ENCODE peak calls at places on chromosomes 7 and 10, in seven cellular contexts. One of them, this sample, is unnamed.

GRCh38 chr10:51900180-51900579 is 200.8 kb upstream of the CSTF2T start:
- DNase-seq in PC-3: no peak
- DNase-seq in H9: no peak
- DNase-seq in fibroblast of lung: no peak
- DNase-seq in IMR-90: no peak
- DNase-seq in astrocyte: no peak
- DNase-seq in mammary epithelial cell: no peak
- DNase-seq in this sample: no peak

GRCh38 chr7:127713758-127714157 is 61.8 kb downstream of the SND1 start:
- DNase-seq in mammary epithelial cell: no peak
- DNase-seq in PC-3: no peak
- DNase-seq in astrocyte: no peak
- DNase-seq in H9: no peak
- DNase-seq in IMR-90: no peak
- DNase-seq in fibroblast of lung: no peak
- DNase-seq in this sample: no peak

GRCh38 chr10:26534384-26534783 is 96.2 kb downstream of the APBB1IP start:
- DNase-seq in H9: peak; percentile 83
- DNase-seq in astrocyte: no peak
- DNase-seq in fibroblast of lung: no peak
- DNase-seq in mammary epithelial cell: no peak
- DNase-seq in IMR-90: no peak
- DNase-seq in PC-3: no peak
- DNase-seq in this sample: peak; percentile 8

GRCh38 chr7:132755538-132756481 is 179.5 kb upstream of the PLXNA4 start:
- DNase-seq in astrocyte: no peak
- DNase-seq in IMR-90: no peak
- DNase-seq in PC-3: no peak
- DNase-seq in mammary epithelial cell: peak; percentile 7
- DNase-seq in fibroblast of lung: no peak
- DNase-seq in H9: no peak
- DNase-seq in this sample: peak; percentile 25

GRCh38 chr10:12214763-12215218 is 18.8 kb downstream of the CDC123 start:
- DNase-seq in fibroblast of lung: peak; percentile 71
- DNase-seq in PC-3: peak; percentile 28
- DNase-seq in astrocyte: no peak
- DNase-seq in H9: no peak
- DNase-seq in mammary epithelial cell: peak; percentile 13
- DNase-seq in IMR-90: peak; percentile 64
- DNase-seq in this sample: peak; percentile 81

GRCh38 chr7:151114151-151115090 is 28.1 kb downstream of the AGAP3 start:
- DNase-seq in PC-3: peak; percentile 43
- DNase-seq in H9: peak; percentile 58
- DNase-seq in fibroblast of lung: peak; percentile 12
- DNase-seq in astrocyte: no peak
- DNase-seq in IMR-90: no peak
- DNase-seq in mammary epithelial cell: peak; percentile 80
- DNase-seq in this sample: peak; percentile 63

GRCh38 chr7:15567652-15568051 is 5.8 kb upstream of the AGMO start:
- DNase-seq in astrocyte: no peak
- DNase-seq in H9: no peak
- DNase-seq in mammary epithelial cell: no peak
- DNase-seq in PC-3: no peak
- DNase-seq in IMR-90: no peak
- DNase-seq in fibroblast of lung: no peak
- DNase-seq in this sample: no peak

GRCh38 chr10:132469197-132469942 is 68.2 kb upstream of the INPP5A start:
- DNase-seq in PC-3: no peak
- DNase-seq in H9: no peak
- DNase-seq in fibroblast of lung: no peak
- DNase-seq in mammary epithelial cell: no peak
- DNase-seq in astrocyte: no peak
- DNase-seq in IMR-90: no peak
- DNase-seq in this sample: no peak

GRCh38 chr10:104256335-104257080 is 1.8 kb downstream of the GSTO1 start:
- DNase-seq in mammary epithelial cell: peak; percentile 40
- DNase-seq in fibroblast of lung: peak; percentile 22
- DNase-seq in astrocyte: no peak
- DNase-seq in H9: no peak
- DNase-seq in IMR-90: no peak
- DNase-seq in PC-3: peak; percentile 11
- DNase-seq in this sample: peak; percentile 34

GRCh38 chr7:124764071-124764846 is 1.3 kb downstream of the GPR37 start:
- DNase-seq in H9: no peak
- DNase-seq in IMR-90: peak; percentile 6
- DNase-seq in fibroblast of lung: peak; percentile 12
- DNase-seq in astrocyte: no peak
- DNase-seq in mammary epithelial cell: no peak
- DNase-seq in PC-3: peak; percentile 14
- DNase-seq in this sample: no peak

GRCh38 chr10:70757856-70758255 is 27.3 kb downstream of the TBATA start:
- DNase-seq in fibroblast of lung: no peak
- DNase-seq in astrocyte: no peak
- DNase-seq in PC-3: no peak
- DNase-seq in IMR-90: no peak
- DNase-seq in mammary epithelial cell: no peak
- DNase-seq in H9: no peak
- DNase-seq in this sample: no peak

GRCh38 chr7:137508437-137509175 is 165.1 kb upstream of the PTN start:
- DNase-seq in fibroblast of lung: peak; percentile 45
- DNase-seq in H9: no peak
- DNase-seq in astrocyte: peak; percentile 95
- DNase-seq in PC-3: peak; percentile 65
- DNase-seq in mammary epithelial cell: peak; percentile 62
- DNase-seq in IMR-90: peak; percentile 90
- DNase-seq in this sample: peak; percentile 77

GRCh38 chr7:6621195-6622128 is 6.1 kb downstream of the ZNF853 start:
- DNase-seq in IMR-90: no peak
- DNase-seq in PC-3: no peak
- DNase-seq in H9: no peak
- DNase-seq in fibroblast of lung: no peak
- DNase-seq in mammary epithelial cell: no peak
- DNase-seq in astrocyte: no peak
- DNase-seq in this sample: no peak

GRCh38 chr7:107168233-107169119 is at the start of gene HBP1:
- DNase-seq in mammary epithelial cell: peak; percentile 100
- DNase-seq in PC-3: peak; percentile 99
- DNase-seq in astrocyte: peak; percentile 100
- DNase-seq in H9: peak; percentile 100
- DNase-seq in IMR-90: peak; percentile 100
- DNase-seq in fibroblast of lung: peak; percentile 100
- DNase-seq in this sample: peak; percentile 100

GRCh38 chr10:104029528-104029875 is 56.2 kb downstream of the COL17A1 start:
- DNase-seq in mammary epithelial cell: no peak
- DNase-seq in H9: no peak
- DNase-seq in IMR-90: peak; percentile 63
- DNase-seq in fibroblast of lung: peak; percentile 56
- DNase-seq in astrocyte: no peak
- DNase-seq in PC-3: no peak
- DNase-seq in this sample: peak; percentile 87

GRCh38 chr10:101668566-101668965 is 26.4 kb downstream of the FBXW4 start:
- DNase-seq in mammary epithelial cell: no peak
- DNase-seq in IMR-90: no peak
- DNase-seq in PC-3: no peak
- DNase-seq in fibroblast of lung: no peak
- DNase-seq in astrocyte: no peak
- DNase-seq in H9: no peak
- DNase-seq in this sample: no peak

GRCh38 chr10:101749033-101749432 is 26.9 kb downstream of the FGF8 start:
- DNase-seq in IMR-90: no peak
- DNase-seq in H9: peak; percentile 81
- DNase-seq in fibroblast of lung: no peak
- DNase-seq in PC-3: no peak
- DNase-seq in astrocyte: no peak
- DNase-seq in mammary epithelial cell: no peak
- DNase-seq in this sample: no peak

GRCh38 chr10:88120075-88120474 is 256.6 kb downstream of the PTEN start:
- DNase-seq in H9: no peak
- DNase-seq in fibroblast of lung: no peak
- DNase-seq in IMR-90: no peak
- DNase-seq in mammary epithelial cell: no peak
- DNase-seq in astrocyte: no peak
- DNase-seq in PC-3: no peak
- DNase-seq in this sample: no peak

GRCh38 chr10:122476034-122476695 is 14.8 kb downstream of the HTRA1 start:
- DNase-seq in IMR-90: no peak
- DNase-seq in astrocyte: no peak
- DNase-seq in fibroblast of lung: no peak
- DNase-seq in H9: peak; percentile 60
- DNase-seq in mammary epithelial cell: peak; percentile 77
- DNase-seq in PC-3: no peak
- DNase-seq in this sample: peak; percentile 34

GRCh38 chr7:98826400-98826799 is 43.4 kb downstream of the TMEM130 start:
- DNase-seq in fibroblast of lung: no peak
- DNase-seq in PC-3: no peak
- DNase-seq in IMR-90: no peak
- DNase-seq in astrocyte: no peak
- DNase-seq in H9: no peak
- DNase-seq in mammary epithelial cell: peak; percentile 40
- DNase-seq in this sample: no peak
- H2AFZ ChIP-seq in fibroblast of lung: no peak overlapping the region
- H2AFZ ChIP-seq in PC-3: no peak overlapping the region
- H2AFZ ChIP-seq in IMR-90: peak overlapping the region; percentile 21
- H2AFZ ChIP-seq in astrocyte: no peak overlapping the region
- H2AFZ ChIP-seq in H9: no peak overlapping the region
- H2AFZ ChIP-seq in mammary epithelial cell: peak overlapping the region; percentile 63
- H2AFZ ChIP-seq in this sample: no peak overlapping the region

GRCh38 chr10:6737758-6738463 is 157.8 kb upstream of the PRKCQ start:
- DNase-seq in IMR-90: peak; percentile 77
- DNase-seq in fibroblast of lung: peak; percentile 74
- DNase-seq in PC-3: peak; percentile 27
- DNase-seq in astrocyte: peak; percentile 40
- DNase-seq in H9: no peak
- DNase-seq in mammary epithelial cell: peak; percentile 74
- DNase-seq in this sample: peak; percentile 68

GRCh38 chr10:6741561-6741960 is 161.5 kb upstream of the PRKCQ start:
- DNase-seq in PC-3: no peak
- DNase-seq in mammary epithelial cell: no peak
- DNase-seq in IMR-90: peak; percentile 86
- DNase-seq in astrocyte: no peak
- DNase-seq in fibroblast of lung: peak; percentile 94
- DNase-seq in H9: no peak
- DNase-seq in this sample: peak; percentile 31

GRCh38 chr10:6737080-6737641 is 157.1 kb upstream of the PRKCQ start:
- DNase-seq in H9: peak; percentile 68
- DNase-seq in astrocyte: peak; percentile 66
- DNase-seq in mammary epithelial cell: peak; percentile 83
- DNase-seq in fibroblast of lung: peak; percentile 60
- DNase-seq in PC-3: peak; percentile 67
- DNase-seq in IMR-90: peak; percentile 62
- DNase-seq in this sample: peak; percentile 71

GRCh38 chr10:6739530-6740174 is 159.6 kb upstream of the PRKCQ start:
- DNase-seq in IMR-90: no peak
- DNase-seq in fibroblast of lung: no peak
- DNase-seq in H9: no peak
- DNase-seq in PC-3: no peak
- DNase-seq in astrocyte: no peak
- DNase-seq in mammary epithelial cell: peak; percentile 69
- DNase-seq in this sample: no peak

DNA sequence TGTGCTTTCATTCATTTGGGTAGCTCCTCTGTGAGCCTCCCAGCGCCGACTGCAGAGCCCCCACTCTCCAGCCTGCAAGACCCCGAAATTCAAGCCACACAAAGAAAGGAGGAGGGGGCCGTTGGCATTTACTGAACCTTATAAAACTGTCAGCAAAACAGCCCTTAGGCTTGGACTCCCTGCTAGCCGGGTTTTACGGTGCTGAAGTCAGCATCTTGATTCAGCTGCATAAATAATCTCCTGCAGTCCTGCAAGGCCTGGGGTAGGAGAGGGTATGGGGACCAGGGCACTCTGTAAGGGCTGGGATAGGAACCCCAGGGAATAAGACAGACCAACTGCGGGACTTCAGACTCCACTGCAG is 158.4 kb upstream of the PRKCQ start:
- DNase-seq in astrocyte: no peak
- DNase-seq in mammary epithelial cell: no peak
- DNase-seq in H9: no peak
- DNase-seq in IMR-90: peak; percentile 33
- DNase-seq in fibroblast of lung: peak; percentile 31
- DNase-seq in PC-3: no peak
- DNase-seq in this sample: no peak
- H3K4me2 ChIP-seq in astrocyte: peak overlapping the region; percentile 72
- H3K4me2 ChIP-seq in mammary epithelial cell: peak overlapping the region; percentile 94
- H3K4me2 ChIP-seq in H9: peak overlapping the region; percentile 13
- H3K4me2 ChIP-seq in IMR-90: peak overlapping the region; percentile 77
- H3K4me2 ChIP-seq in fibroblast of lung: peak overlapping the region; percentile 68
- H3K4me2 ChIP-seq in PC-3: peak overlapping the region; percentile 87
- H3K4me2 ChIP-seq in this sample: peak overlapping the region; percentile 74

GRCh38 chr10:124383496-124383895 is 35.2 kb downstream of the OAT start:
- DNase-seq in fibroblast of lung: no peak
- DNase-seq in astrocyte: no peak
- DNase-seq in H9: no peak
- DNase-seq in PC-3: no peak
- DNase-seq in mammary epithelial cell: no peak
- DNase-seq in IMR-90: no peak
- DNase-seq in this sample: no peak

GRCh38 chr10:124384142-124384541 is 34.6 kb downstream of the OAT start:
- DNase-seq in PC-3: no peak
- DNase-seq in mammary epithelial cell: no peak
- DNase-seq in H9: no peak
- DNase-seq in fibroblast of lung: no peak
- DNase-seq in astrocyte: no peak
- DNase-seq in IMR-90: no peak
- DNase-seq in this sample: no peak

GRCh38 chr10:124386186-124387077 is 32.3 kb downstream of the OAT start:
- DNase-seq in mammary epithelial cell: no peak
- DNase-seq in H9: peak; percentile 76
- DNase-seq in PC-3: no peak
- DNase-seq in IMR-90: no peak
- DNase-seq in astrocyte: no peak
- DNase-seq in fibroblast of lung: no peak
- DNase-seq in this sample: no peak

GRCh38 chr10:124385627-124386185 is 33.0 kb downstream of the OAT start:
- DNase-seq in IMR-90: no peak
- DNase-seq in H9: no peak
- DNase-seq in fibroblast of lung: no peak
- DNase-seq in astrocyte: no peak
- DNase-seq in PC-3: no peak
- DNase-seq in mammary epithelial cell: no peak
- DNase-seq in this sample: no peak

GRCh38 chr10:124384591-124385190 is 34.0 kb downstream of the OAT start:
- DNase-seq in IMR-90: no peak
- DNase-seq in H9: no peak
- DNase-seq in fibroblast of lung: no peak
- DNase-seq in astrocyte: no peak
- DNase-seq in PC-3: no peak
- DNase-seq in mammary epithelial cell: no peak
- DNase-seq in this sample: no peak
- H2AFZ ChIP-seq in IMR-90: no peak overlapping the region
- H2AFZ ChIP-seq in H9: no peak overlapping the region
- H2AFZ ChIP-seq in fibroblast of lung: no peak overlapping the region
- H2AFZ ChIP-seq in astrocyte: no peak overlapping the region
- H2AFZ ChIP-seq in PC-3: no peak overlapping the region
- H2AFZ ChIP-seq in mammary epithelial cell: no peak overlapping the region
- H2AFZ ChIP-seq in this sample: no peak overlapping the region

DNA sequence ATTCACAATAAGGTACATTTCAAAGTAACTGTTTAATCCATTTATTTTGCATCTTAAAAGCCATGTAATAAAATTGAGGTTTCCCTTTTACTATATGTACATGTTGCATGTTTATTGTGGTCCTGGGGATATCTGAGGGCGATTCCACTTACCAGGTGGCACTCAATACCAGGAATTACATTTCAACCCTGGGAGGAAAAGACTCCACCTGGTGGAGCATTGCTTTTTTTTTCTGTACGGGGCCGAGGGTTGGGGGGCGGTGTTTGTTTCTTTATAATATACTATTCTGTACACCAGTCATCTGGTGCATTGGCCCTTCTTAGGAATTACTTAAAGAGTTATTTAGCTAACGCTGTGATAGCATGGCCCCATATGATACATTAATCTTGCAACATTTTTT is 7.1 kb upstream of the HGF start:
- DNase-seq in fibroblast of lung: no peak
- DNase-seq in astrocyte: no peak
- DNase-seq in H9: no peak
- DNase-seq in PC-3: peak; percentile 22
- DNase-seq in IMR-90: no peak
- DNase-seq in mammary epithelial cell: no peak
- DNase-seq in this sample: no peak
- H3K4me2 ChIP-seq in fibroblast of lung: no peak overlapping the region
- H3K4me2 ChIP-seq in astrocyte: no peak overlapping the region
- H3K4me2 ChIP-seq in H9: no peak overlapping the region
- H3K4me2 ChIP-seq in PC-3: no peak overlapping the region
- H3K4me2 ChIP-seq in IMR-90: no peak overlapping the region
- H3K4me2 ChIP-seq in mammary epithelial cell: no peak overlapping the region
- H3K4me2 ChIP-seq in this sample: no peak overlapping the region

This sample was measured in GM23248.